ENCODE peak calls at places on chromosomes 11 and 22, in ten cellular contexts. V is GM12892; Z is tibial nerve; W is activated CD8-positive, alpha-beta memory T cell treated with anti-CD3 and anti-CD28 coated beads, Interleukin-2, amount 50 U/mL, for 48 hours; A is A549; H is stimulated activated CD4-positive, alpha-beta T cell treated with anti-CD3 and anti-CD28 coated beads, Interleukin-2, amount 100 ng/mL, for 48 hours; I is pancreas; L is ELR; E is AG04450; F is SW480. Q is an unnamed sample.

GRCh38 chr11:72710278-72710677 is 36.1 kb upstream of the PDE2A start:
- DNase-seq in Z (no peak), I (no peak), A (no peak), V (no peak), F (no peak), W (no peak), L (no peak), H (no peak), E (no peak), Q (no peak)

GRCh38 chr11:63635762-63636465 is 21.7 kb upstream of the PLAAT3 start:
- DNase-seq in I (peak), F (peak), W (peak), Z (peak), V (peak), A (peak), E (peak), H (peak), L (peak), Q (no peak)

GRCh38 chr11:12494699-12495098 is 117.3 kb downstream of the PARVA start:
- DNase-seq in W (no peak), E (no peak), Z (no peak), F (no peak), A (no peak), L (peak), H (no peak), I (no peak), V (no peak), Q (no peak)

GRCh38 chr11:105673089-105673488 is 63.2 kb downstream of the GRIA4 start:
- DNase-seq in I (peak), V (no peak), L (peak), Z (no peak), H (peak), W (no peak), E (peak), F (peak), A (peak), Q (no peak)

GRCh38 chr22:30636226-30637077 is 871 bp downstream of the SLC35E4 start:
- DNase-seq in A (peak), L (peak), I (peak), H (no peak), Z (no peak), E (no peak), F (peak), W (peak), V (no peak), Q (peak)

GRCh38 chr22:29710922-29711593 is 8.7 kb upstream of the CABP7 start:
- DNase-seq in E (no peak), V (no peak), Z (no peak), W (no peak), A (no peak), F (no peak), H (no peak), I (peak), L (no peak), Q (no peak)

GRCh38 chr11:70159612-70160570 is 43.2 kb upstream of the FADD start:
- DNase-seq in I (peak), H (no peak), Z (no peak), E (no peak), A (peak), F (peak), W (no peak), L (peak), V (no peak), Q (peak)

GRCh38 chr11:131808466-131808865 is 438.1 kb downstream of the NTM start:
- DNase-seq in I (no peak), L (peak), W (no peak), A (no peak), Z (no peak), E (no peak), F (no peak), V (no peak), H (no peak), Q (no peak)

GRCh38 chr11:125055107-125055715 is 7.9 kb upstream of the SLC37A2 start:
- DNase-seq in I (no peak), F (no peak), A (no peak), E (no peak), H (no peak), L (no peak), W (no peak), Z (no peak), V (no peak), Q (no peak)

GRCh38 chr22:23306438-23306921 is 126.2 kb downstream of the BCR start:
- DNase-seq in V (no peak), L (peak), H (no peak), E (no peak), A (no peak), I (peak), F (no peak), Z (no peak), W (no peak), Q (no peak)

GRCh38 chr11:134657631-134658030 is 245.6 kb upstream of the B3GAT1 start:
- DNase-seq in W (peak), E (no peak), V (no peak), A (no peak), I (no peak), Z (no peak), F (no peak), L (no peak), H (no peak), Q (peak)

GRCh38 chr22:46813816-46814597 is 51.6 kb downstream of the TBC1D22A start:
- DNase-seq in E (no peak), V (no peak), A (no peak), H (no peak), Z (no peak), W (no peak), I (no peak), F (no peak), L (peak), Q (no peak)

GRCh38 chr11:97364047-97364446 is 974.2 kb downstream of the JRKL start:
- DNase-seq in I (no peak), L (peak), E (no peak), F (no peak), Z (no peak), H (no peak), A (no peak), W (no peak), V (no peak), Q (no peak)

GRCh38 chr22:21052715-21053459 is 7.1 kb downstream of the LRRC74B start:
- DNase-seq in V (no peak), Z (no peak), A (no peak), H (no peak), F (no peak), W (no peak), L (no peak), E (no peak), I (no peak), Q (no peak)

GRCh38 chr22:18909556-18909955 is 3.4 kb downstream of the DGCR6 start:
- DNase-seq in E (no peak), H (no peak), I (no peak), A (no peak), L (no peak), W (no peak), F (no peak), Z (no peak), V (no peak), Q (peak)

GRCh38 chr11:61549662-61550568 is 31.0 kb downstream of the SYT7 start:
- DNase-seq in V (no peak), F (no peak), L (no peak), W (no peak), H (no peak), Z (no peak), A (no peak), E (no peak), I (no peak), Q (no peak)

GRCh38 chr11:105181100-105181499 is 41.5 kb upstream of the CARD18 start:
- DNase-seq in L (peak), H (no peak), F (no peak), A (no peak), Z (peak), I (no peak), W (no peak), V (no peak), E (no peak), Q (no peak)

GRCh38 chr11:95076416-95076815 is 9.7 kb downstream of the SRSF8 start:
- DNase-seq in E (no peak), L (no peak), I (no peak), V (no peak), H (no peak), A (peak), W (no peak), F (no peak), Z (peak), Q (no peak)

GRCh38 chr22:50670914-50671538 is 1.6 kb upstream of the SHANK3 start:
- DNase-seq in L (no peak), A (no peak), V (no peak), F (no peak), Z (no peak), I (no peak), E (no peak), H (no peak), W (no peak), Q (no peak)

GRCh38 chr11:6297831-6298230 is 22.5 kb downstream of the CAVIN3 start:
- DNase-seq in F (peak), V (no peak), E (no peak), A (peak), L (peak), W (no peak), I (no peak), Z (peak), H (no peak), Q (no peak)

GRCh38 chr11:46710821-46711269 is 8.2 kb upstream of the F2 start:
- DNase-seq in I (no peak), V (no peak), Z (peak), E (peak), L (peak), H (no peak), W (no peak), F (no peak), A (peak), Q (peak)

GRCh38 chr11:23723861-23724260 is 773.0 kb upstream of the LUZP2 start:
- DNase-seq in V (no peak), W (no peak), L (peak), E (no peak), A (no peak), I (no peak), F (no peak), H (no peak), Z (no peak), Q (no peak)

GRCh38 chr11:66467756-66468155 is 1.1 kb downstream of the PELI3 start:
- DNase-seq in Z (peak), E (no peak), L (no peak), A (no peak), I (peak), H (no peak), W (no peak), V (no peak), F (peak), Q (no peak)

GRCh38 chr22:37082251-37082650 is 27.3 kb downstream of the TMPRSS6 start:
- DNase-seq in V (no peak), A (no peak), L (no peak), F (no peak), Z (no peak), H (no peak), E (no peak), I (no peak), W (peak), Q (no peak)

GRCh38 chr11:128289048-128289447 is 298.3 kb downstream of the ETS1 start:
- DNase-seq in V (no peak), F (no peak), Z (no peak), E (no peak), L (no peak), A (no peak), I (no peak), W (no peak), H (no peak), Q (no peak)

GRCh38 chr11:74773481-74773880 is 24.8 kb downstream of the RNF169 start:
- DNase-seq in H (no peak), L (peak), Z (no peak), W (no peak), I (no peak), F (no peak), V (no peak), A (no peak), E (no peak), Q (no peak)

GRCh38 chr22:39314251-39314971 is 5.0 kb downstream of the RPL3 start:
- DNase-seq in H (no peak), Z (no peak), L (peak), V (no peak), F (no peak), E (no peak), I (no peak), W (peak), A (no peak), Q (no peak)

GRCh38 chr11:63501236-63501635 is 4.6 kb upstream of the LGALS12 start:
- DNase-seq in W (no peak), L (no peak), Z (no peak), A (no peak), I (no peak), E (no peak), H (no peak), V (no peak), F (no peak), Q (no peak)

Q was measured in lower leg skin.